ENCODE peak calls at places on chromosomes 11 and 22, in five cellular contexts. U, L, T, G and O are unnamed samples.

GRCh38 chr11:132318421-132319157 is 948.2 kb downstream of the NTM start:
- DNase-seq in U (no peak), G (no peak), L (no peak), T (no peak), O (no peak)

GRCh38 chr11:16347928-16348685 is 8.2 kb downstream of the SOX6 start:
- DNase-seq in G (no peak), L (no peak), U (no peak), T (no peak), O (no peak)

GRCh38 chr11:95140397-95141030 is 50.9 kb downstream of the ENDOD1 start:
- DNase-seq in G (no peak), L (no peak), T (no peak), U (no peak), O (no peak)

GRCh38 chr11:100777118-100777517 is 90.0 kb downstream of the ARHGAP42 start:
- DNase-seq in G (no peak), L (peak; percentile 59), T (no peak), U (no peak), O (no peak)

GRCh38 chr11:47152953-47153950 is 23.4 kb downstream of the ARFGAP2 start:
- DNase-seq in L (peak; percentile 84), G (no peak), U (peak; percentile 93), T (peak; percentile 89), O (peak; percentile 91)

GRCh38 chr22:39818050-39818449 is 75.5 kb downstream of the ENTHD1 start:
- DNase-seq in G (no peak), T (no peak), U (no peak), L (no peak), O (no peak)

GRCh38 chr22:35350539-35351503 is 30.1 kb upstream of the HMOX1 start:
- DNase-seq in T (peak; percentile 98), G (peak; percentile 97), L (peak; percentile 92), U (peak; percentile 92), O (peak; percentile 95)

GRCh38 chr11:57325735-57326048 is 940 bp upstream of the TNKS1BP1 start:
- DNase-seq in U (no peak), T (peak; percentile 83), L (peak; percentile 80), G (no peak), O (no peak)

GRCh38 chr11:16280256-16280682 is 76.1 kb downstream of the SOX6 start:
- DNase-seq in L (peak; percentile 56), G (no peak), U (no peak), T (peak; percentile 51), O (no peak)

GRCh38 chr22:25563757-25564319 is 637 bp upstream of the GRK3 start:
- DNase-seq in U (peak; percentile 51), G (no peak), T (peak; percentile 67), L (no peak), O (no peak)

GRCh38 chr11:77560605-77561004 is 29.1 kb upstream of the AQP11 start:
- DNase-seq in T (no peak), U (no peak), G (no peak), L (no peak), O (no peak)

GRCh38 chr22:30717331-30717921 is 22.8 kb downstream of the OSBP2 start:
- DNase-seq in T (no peak), L (no peak), G (no peak), U (no peak), O (no peak)

GRCh38 chr22:50271519-50271970 is 1.4 kb upstream of the MAPK11 start:
- DNase-seq in U (peak; percentile 69), T (no peak), G (peak; percentile 88), L (peak; percentile 77), O (no peak)
- TF ChIP-seq POLR2AphosphoS5 in U (no peak), T (peak; percentile 8), G (peak; percentile 56), L (no peak), O (no peak)

DNA sequence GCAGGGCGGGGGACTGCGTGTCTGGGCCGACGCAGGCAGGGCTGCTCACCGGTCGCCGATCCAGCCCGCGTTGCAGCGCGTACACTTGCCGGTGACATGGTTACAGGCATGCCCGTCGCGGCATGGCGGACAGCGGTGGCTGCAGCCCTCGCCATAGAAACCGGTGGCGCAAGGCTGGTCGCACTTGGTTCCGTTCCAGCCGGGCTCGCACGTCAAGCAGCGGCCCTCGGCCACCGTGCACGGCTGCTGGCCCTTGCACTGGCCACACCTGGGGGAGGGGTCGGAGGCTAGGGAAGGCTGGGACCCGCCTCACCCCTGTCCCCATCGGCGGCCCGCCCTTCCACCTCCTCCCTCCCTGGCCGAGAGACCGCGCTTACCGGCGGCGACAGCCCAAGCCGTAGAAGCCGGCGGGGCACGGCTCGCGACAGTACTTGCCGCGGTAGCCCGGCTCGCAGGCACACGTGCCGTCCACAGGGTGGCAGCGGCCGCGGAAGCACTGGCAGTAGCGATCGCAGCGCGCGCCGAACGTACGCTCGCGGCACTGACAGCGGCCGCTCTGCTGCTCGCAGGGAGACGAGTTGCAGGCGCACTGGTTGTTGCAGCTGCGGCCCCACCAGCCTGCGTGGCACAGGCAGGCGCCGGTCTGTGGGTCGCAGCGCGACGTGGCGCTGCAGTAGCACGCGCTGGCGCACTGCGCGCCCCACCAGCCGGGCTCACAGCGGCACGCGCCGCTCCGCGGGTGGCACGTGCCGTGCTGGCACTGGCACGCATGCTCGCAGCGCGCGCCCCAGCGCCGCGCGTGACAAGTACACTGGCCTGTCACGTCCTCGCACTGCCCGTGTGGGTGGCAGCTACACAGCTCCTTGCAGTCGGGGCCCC is 6.7 kb downstream of the SCARF2 start:
- DNase-seq in T (peak; percentile 80), U (peak; percentile 87), L (peak; percentile 64), G (peak; percentile 89), O (peak; percentile 80)
- TF ChIP-seq CTCF in T (no peak), U (peak; percentile 18), L (peak; percentile 29), G (no peak), O (peak; percentile 35)

DNA sequence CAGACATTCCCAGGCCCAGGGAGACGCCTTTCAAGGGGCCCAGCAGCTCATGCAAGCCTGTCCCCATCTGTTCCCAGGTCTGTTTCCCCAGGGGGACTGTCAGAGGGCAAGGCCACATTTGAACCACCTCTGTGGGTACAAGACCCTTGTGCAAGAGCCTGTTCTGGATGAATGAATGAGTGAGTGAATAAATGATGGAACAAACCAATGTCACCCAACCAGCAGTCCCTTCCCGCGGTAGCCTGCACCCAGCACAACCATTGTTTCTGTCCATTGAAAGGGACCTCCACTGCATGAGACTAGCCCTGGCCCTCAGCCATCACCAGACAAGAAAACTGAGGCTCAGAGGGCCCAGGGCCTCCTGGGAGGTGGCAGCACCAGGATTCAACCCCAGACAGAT is 69.7 kb upstream of the TCF20 start:
- DNase-seq in G (no peak), L (no peak), T (no peak), U (no peak), O (no peak)
- H3K27ac ChIP-seq in G (no peak overlapping the region), L (no peak overlapping the region), T (no peak overlapping the region), U (no peak overlapping the region), O (no peak overlapping the region)

GRCh38 chr22:45612451-45612901 is 59.2 kb upstream of the ATXN10 start:
- DNase-seq in G (no peak), U (no peak), L (no peak), T (peak; percentile 84), O (peak; percentile 86)
- TF ChIP-seq POLR2AphosphoS5 in G (no peak), U (no peak), L (no peak), T (peak; percentile 19), O (peak; percentile 32)

DNA sequence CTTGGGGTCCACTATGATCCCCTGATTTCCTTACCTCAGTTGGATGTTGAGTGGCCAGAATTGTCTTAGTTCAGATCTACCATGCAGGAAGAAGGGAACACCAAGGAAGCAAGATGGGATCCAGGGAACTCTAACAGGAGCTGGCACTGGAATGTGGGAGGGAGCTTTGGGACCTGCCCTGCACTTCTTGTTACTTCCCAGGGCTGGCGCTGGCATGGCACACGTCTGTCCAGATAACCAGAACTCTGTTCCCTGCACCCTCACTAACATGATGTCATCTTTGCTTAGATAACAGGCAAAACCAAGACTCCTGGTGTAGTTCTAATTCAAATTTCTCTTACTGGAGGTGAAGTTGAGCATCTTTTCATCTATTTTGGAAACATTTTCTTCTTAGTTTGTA is 550.0 kb downstream of the MN1 start:
- DNase-seq in T (no peak), G (no peak), L (no peak), U (no peak), O (peak; percentile 4)
- TF ChIP-seq CTCF in T (no peak), G (no peak), L (no peak), U (no peak), O (no peak)

DNA sequence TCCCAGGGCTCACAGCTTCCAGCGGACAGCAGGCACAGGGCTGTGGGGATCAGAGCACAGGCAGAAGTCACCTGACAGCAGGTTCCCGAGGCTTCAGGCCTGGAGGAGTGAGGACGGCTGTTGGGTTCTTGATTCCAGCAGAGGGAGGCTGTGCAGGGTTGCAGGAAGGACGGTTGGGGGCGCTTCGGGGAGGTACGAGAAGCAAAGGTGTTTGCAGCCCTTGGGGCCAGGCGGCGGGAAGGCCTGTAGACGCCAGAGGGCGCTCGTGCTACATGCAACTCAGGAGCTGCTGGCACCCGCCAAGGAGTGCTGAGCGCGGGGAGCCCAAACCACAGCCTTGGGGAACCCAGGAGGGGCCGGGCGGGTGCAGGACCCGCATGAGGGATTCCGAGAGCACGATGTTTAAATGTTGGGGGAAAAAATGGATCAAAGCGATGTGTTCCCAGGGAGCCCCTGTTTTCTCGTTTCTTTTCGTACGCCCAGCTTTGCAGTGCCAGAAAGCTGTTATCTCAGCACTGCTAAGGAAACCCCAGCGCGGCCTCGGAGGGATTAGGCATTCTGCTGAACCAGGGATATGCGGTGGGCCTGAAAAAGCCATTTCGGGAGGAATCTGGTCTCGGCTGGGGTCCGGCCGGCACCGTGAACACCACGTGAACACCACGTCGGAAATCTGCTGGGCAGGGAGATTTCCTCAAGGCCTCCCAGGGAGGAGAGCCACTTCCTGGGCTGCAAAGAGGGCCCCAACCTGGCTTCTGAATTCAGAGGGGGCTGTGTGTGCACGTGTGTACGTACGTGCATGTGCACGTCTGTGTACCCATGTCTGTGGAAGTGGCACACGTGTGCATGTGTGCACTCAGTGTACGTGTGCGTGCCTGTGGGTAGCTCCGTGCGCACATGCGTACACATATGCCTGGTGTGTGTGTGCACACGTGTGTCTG is 88.2 kb downstream of the KCNQ1 start:
- DNase-seq in U (peak; percentile 99), L (peak; percentile 95), T (peak; percentile 95), G (peak; percentile 98), O (peak; percentile 95)
- H3K27ac ChIP-seq in U (peak overlapping the region; percentile 72), L (peak overlapping the region; percentile 64), T (no peak overlapping the region), G (no peak overlapping the region), O (no peak overlapping the region)